ENCODE peak calls at places on chromosomes 16 and 17, in ten cellular contexts. P is dorsolateral prefrontal cortex; C is CD8-positive, alpha-beta T cell; M is A673; Z is upper lobe of right lung; X is ovary; R is transverse colon; H is CD4-positive, CD25-positive, alpha-beta regulatory T cell; T is tibial nerve; G is cardiac muscle cell. V is an unnamed sample.

GRCh38 chr17:46063239-46063638 is 64.2 kb downstream of the STH start:
- DNase-seq in P (no peak), C (no peak), M (peak), Z (no peak), X (no peak), R (no peak), H (no peak), T (no peak), G (no peak), V (no peak)

GRCh38 chr16:7515543-7515942 is 182.9 kb downstream of the RBFOX1 start:
- DNase-seq in P (no peak), C (no peak), M (no peak), Z (no peak), X (no peak), R (no peak), H (no peak), T (no peak), G (no peak), V (no peak)

GRCh38 chr17:33052856-33053255 is 61.2 kb downstream of the SPACA3 start:
- DNase-seq in P (no peak), C (no peak), M (no peak), Z (no peak), X (no peak), R (no peak), H (no peak), T (no peak), G (no peak), V (no peak)

GRCh38 chr17:28552201-28552999 is at the start of gene UNC119:
- DNase-seq in P (peak), C (peak), M (peak), Z (peak), X (peak), R (peak), H (peak), T (peak), G (peak), V (peak)

GRCh38 chr17:40443196-40443987 is at the start of gene IGFBP4:
- DNase-seq in P (peak), C (peak), M (peak), Z (peak), X (peak), R (peak), H (peak), T (peak), G (peak), V (peak)

GRCh38 chr17:9644910-9645751 is at the start of gene USP43:
- DNase-seq in P (peak), C (no peak), M (peak), Z (peak), X (no peak), R (peak), H (no peak), T (no peak), G (peak), V (peak)

GRCh38 chr16:11538880-11539279 is 47.8 kb downstream of the LITAF start:
- DNase-seq in P (no peak), C (no peak), M (no peak), Z (no peak), X (no peak), R (no peak), H (no peak), T (no peak), G (no peak), V (no peak)

GRCh38 chr16:6193718-6194117 is 1096.1 kb upstream of the EEF2KMT start:
- DNase-seq in P (no peak), C (no peak), M (peak), Z (no peak), X (no peak), R (no peak), H (no peak), T (no peak), G (peak), V (no peak)

GRCh38 chr17:67440311-67441051 is 63.4 kb downstream of the PITPNC1 start:
- DNase-seq in P (no peak), C (no peak), M (no peak), Z (no peak), X (no peak), R (no peak), H (no peak), T (no peak), G (no peak), V (no peak)

GRCh38 chr17:1509255-1509943 is 7.0 kb downstream of the INPP5K start:
- DNase-seq in P (no peak), C (no peak), M (no peak), Z (no peak), X (no peak), R (peak), H (no peak), T (no peak), G (no peak), V (no peak)

GRCh38 chr17:34730816-34731215 is 151.4 kb downstream of the TMEM132E start:
- DNase-seq in P (no peak), C (no peak), M (no peak), Z (no peak), X (no peak), R (no peak), H (no peak), T (no peak), G (no peak), V (no peak)

GRCh38 chr17:65588194-65588808 is 26.9 kb upstream of the AXIN2 start:
- DNase-seq in P (no peak), C (no peak), M (no peak), Z (peak), X (no peak), R (peak), H (no peak), T (no peak), G (no peak), V (no peak)

GRCh38 chr17:77257169-77257568 is 116.4 kb downstream of the SEC14L1 start:
- DNase-seq in P (no peak), C (no peak), M (no peak), Z (no peak), X (no peak), R (no peak), H (no peak), T (no peak), G (no peak), V (no peak)

GRCh38 chr17:45770632-45771472 is 13.3 kb upstream of the CRHR1 start:
- DNase-seq in P (no peak), C (no peak), M (no peak), Z (no peak), X (no peak), R (no peak), H (no peak), T (no peak), G (no peak), V (no peak)

GRCh38 chr17:4195306-4195705 is 52.3 kb downstream of the CYB5D2 start:
- DNase-seq in P (no peak), C (no peak), M (no peak), Z (no peak), X (no peak), R (no peak), H (no peak), T (no peak), G (no peak), V (no peak)

GRCh38 chr16:30644334-30644830 is 6.4 kb upstream of the PRR14 start:
- DNase-seq in P (no peak), C (no peak), M (no peak), Z (no peak), X (no peak), R (no peak), H (no peak), T (no peak), G (no peak), V (no peak)

GRCh38 chr17:38440614-38441397 is 12.5 kb downstream of the ARHGAP23 start:
- DNase-seq in P (no peak), C (no peak), M (no peak), Z (no peak), X (no peak), R (no peak), H (no peak), T (no peak), G (peak), V (no peak)

GRCh38 chr16:57647136-57647875 is 18.9 kb downstream of the ADGRG1 start:
- DNase-seq in P (no peak), C (no peak), M (no peak), Z (no peak), X (no peak), R (no peak), H (no peak), T (no peak), G (no peak), V (no peak)

GRCh38 chr16:87464691-87465300 is 28.0 kb downstream of the ZCCHC14 start:
- DNase-seq in P (no peak), C (no peak), M (no peak), Z (peak), X (peak), R (peak), H (no peak), T (peak), G (peak), V (no peak)
- H3K4me3 ChIP-seq in P (no peak), C (no peak), M (no peak), Z (peak), X (peak), R (no peak), H (peak), T (peak), G (no peak), V (no peak)

DNA sequence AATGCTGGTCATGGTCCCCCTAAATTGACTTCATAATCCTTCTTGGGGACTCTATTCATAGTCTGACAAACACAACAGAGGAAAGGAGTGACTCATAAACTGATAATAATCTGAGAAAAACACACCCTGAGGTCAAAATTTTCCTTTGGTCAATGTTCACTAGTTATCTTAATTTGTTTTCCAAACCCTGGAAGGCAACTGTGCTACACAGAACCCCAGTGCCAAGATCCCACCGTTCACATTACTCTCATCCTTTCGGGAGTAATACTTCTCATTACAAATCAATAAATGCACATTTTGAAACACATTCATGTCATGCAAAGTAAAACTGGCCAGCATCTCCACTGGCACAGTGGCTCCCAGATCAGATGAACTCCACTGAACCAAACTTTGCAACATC is 23.2 kb downstream of the COIL start:
- DNase-seq in P (no peak), C (no peak), M (no peak), Z (no peak), X (no peak), R (no peak), H (no peak), T (no peak), G (no peak), V (no peak)
- H3K27ac ChIP-seq in P (no peak), C (no peak), M (no peak), Z (no peak), X (no peak), R (no peak), H (no peak), T (no peak), G (no peak), V (no peak)

GRCh38 chr16:3863587-3863986 is 16.9 kb downstream of the CREBBP start:
- DNase-seq in P (no peak), C (no peak), M (no peak), Z (no peak), X (no peak), R (no peak), H (no peak), T (no peak), G (no peak), V (no peak)

GRCh38 chr16:3861808-3862451 is 18.6 kb downstream of the CREBBP start:
- DNase-seq in P (no peak), C (no peak), M (peak), Z (no peak), X (no peak), R (no peak), H (no peak), T (no peak), G (peak), V (no peak)

GRCh38 chr16:3864562-3864961 is 16.0 kb downstream of the CREBBP start:
- DNase-seq in P (no peak), C (no peak), M (no peak), Z (no peak), X (no peak), R (no peak), H (no peak), T (no peak), G (no peak), V (no peak)

GRCh38 chr16:3866703-3867431 is 13.6 kb downstream of the CREBBP start:
- DNase-seq in P (no peak), C (no peak), M (no peak), Z (no peak), X (no peak), R (no peak), H (no peak), T (no peak), G (no peak), V (no peak)

DNA sequence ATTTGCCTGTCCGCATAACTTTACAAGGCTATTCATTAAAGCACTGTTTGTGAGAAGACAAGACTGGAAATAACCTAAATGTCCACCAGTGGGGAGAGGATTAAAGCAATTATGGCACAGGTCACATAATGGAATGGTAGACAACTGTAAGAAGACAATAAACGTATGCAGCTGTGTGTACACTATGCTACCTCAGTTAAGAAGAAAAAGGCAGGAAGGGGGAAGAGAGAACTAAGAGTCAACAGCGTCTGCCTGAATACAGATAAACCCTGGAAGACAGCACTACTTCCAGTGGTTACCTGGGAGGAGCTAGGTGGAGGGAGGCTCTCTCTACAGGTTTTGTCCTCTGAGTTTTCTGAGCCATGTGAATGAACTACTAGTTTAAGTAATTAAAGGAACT is 15.3 kb downstream of the CREBBP start:
- DNase-seq in P (no peak), C (no peak), M (no peak), Z (no peak), X (no peak), R (no peak), H (no peak), T (no peak), G (no peak), V (no peak)
- H3K4me3 ChIP-seq in P (no peak), C (no peak), M (no peak), Z (no peak), X (no peak), R (no peak), H (peak), T (no peak), G (no peak), V (no peak)

GRCh38 chr16:16009396-16009795 is 60.0 kb downstream of the ABCC1 start:
- DNase-seq in P (no peak), C (no peak), M (no peak), Z (no peak), X (no peak), R (no peak), H (no peak), T (no peak), G (no peak), V (no peak)
- H3K27ac ChIP-seq in P (no peak), C (no peak), M (no peak), Z (no peak), X (no peak), R (no peak), H (no peak), T (no peak), G (no peak), V (no peak)

DNA sequence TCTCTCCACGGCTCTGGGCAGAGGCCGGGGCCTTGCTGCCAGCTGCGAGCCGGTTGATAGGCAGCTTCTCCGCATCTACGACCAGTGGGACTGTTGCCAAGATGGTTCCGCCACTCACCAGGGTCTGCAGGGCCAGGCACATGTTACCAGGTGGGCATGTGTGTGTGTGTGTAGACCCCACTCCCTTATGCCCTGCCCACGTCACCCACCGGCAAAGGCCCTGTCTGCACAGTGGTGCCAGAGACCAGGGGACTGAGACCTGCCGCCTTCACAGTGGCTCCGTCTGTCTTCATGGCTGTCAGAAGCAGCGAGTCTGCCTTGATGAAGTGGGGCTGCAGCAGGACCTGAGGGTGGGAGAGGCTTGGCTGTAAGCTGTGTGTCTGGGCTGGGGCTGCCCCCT is 17.7 kb downstream of the SREBF1 start:
- DNase-seq in P (no peak), C (no peak), M (no peak), Z (no peak), X (no peak), R (no peak), H (no peak), T (no peak), G (no peak), V (no peak)
- H3K4me3 ChIP-seq in P (no peak), C (no peak), M (no peak), Z (no peak), X (no peak), R (no peak), H (no peak), T (no peak), G (no peak), V (no peak)

GRCh38 chr17:17303010-17303846 is at the start of gene NT5M:
- DNase-seq in P (peak), C (peak), M (peak), Z (peak), X (peak), R (peak), H (peak), T (peak), G (peak), V (peak)
- H3K27ac ChIP-seq in P (peak), C (peak), M (peak), Z (peak), X (peak), R (peak), H (peak), T (peak), G (no peak), V (peak)

DNA sequence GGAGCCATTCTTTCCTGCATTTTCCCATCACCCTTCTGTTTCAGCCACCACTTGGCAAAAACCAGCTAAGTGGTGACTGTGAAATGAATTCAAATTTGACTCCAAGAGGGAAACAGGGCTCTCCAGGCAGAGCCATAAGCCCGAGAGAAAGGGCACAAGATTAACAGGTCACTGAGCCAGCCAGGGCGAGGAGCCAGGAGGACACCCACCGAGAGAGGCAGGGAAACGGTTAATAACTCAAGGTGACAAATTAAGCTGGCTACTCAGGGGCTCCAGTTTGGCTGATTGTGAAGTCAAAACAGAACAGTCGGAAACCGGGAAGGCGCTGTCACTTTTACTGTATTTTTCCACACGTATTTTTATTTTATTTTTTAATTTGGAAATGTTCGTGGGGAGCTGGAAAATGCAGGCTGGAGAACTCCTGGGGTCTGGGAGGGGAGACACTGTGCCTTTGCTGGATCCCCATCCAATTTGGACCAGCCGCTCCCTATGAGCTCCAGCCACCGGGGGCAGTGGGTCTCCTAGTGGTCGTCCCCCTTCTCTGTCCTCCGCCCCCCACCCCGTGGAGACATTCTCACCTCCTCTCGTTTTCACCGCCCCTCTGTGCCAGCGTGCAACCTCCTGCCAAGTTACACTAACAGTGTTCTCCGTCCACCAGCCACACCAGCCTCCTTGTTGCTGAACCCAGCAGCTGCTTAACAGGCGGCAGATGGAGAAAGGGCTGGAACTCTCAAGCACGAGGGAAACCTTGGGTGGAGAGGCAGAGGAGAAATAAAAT is 67.6 kb upstream of the SOX9 start:
- DNase-seq in P (no peak), C (no peak), M (no peak), Z (no peak), X (no peak), R (no peak), H (no peak), T (no peak), G (no peak), V (no peak)
- H3K4me3 ChIP-seq in P (peak), C (no peak), M (no peak), Z (no peak), X (no peak), R (no peak), H (no peak), T (no peak), G (no peak), V (no peak)

GRCh38 chr17:52064791-52065211 is 93.7 kb downstream of the CA10 start:
- DNase-seq in P (no peak), C (no peak), M (no peak), Z (no peak), X (no peak), R (no peak), H (no peak), T (no peak), G (no peak), V (no peak)
- H3K27ac ChIP-seq in P (no peak), C (no peak), M (no peak), Z (no peak), X (no peak), R (no peak), H (no peak), T (no peak), G (no peak), V (no peak)

GRCh38 chr17:27276653-27277156 is 17.2 kb upstream of the WSB1 start:
- DNase-seq in P (no peak), C (no peak), M (peak), Z (no peak), X (no peak), R (no peak), H (no peak), T (no peak), G (peak), V (no peak)
- H3K4me3 ChIP-seq in P (no peak), C (no peak), M (no peak), Z (no peak), X (no peak), R (no peak), H (no peak), T (no peak), G (no peak), V (no peak)

DNA sequence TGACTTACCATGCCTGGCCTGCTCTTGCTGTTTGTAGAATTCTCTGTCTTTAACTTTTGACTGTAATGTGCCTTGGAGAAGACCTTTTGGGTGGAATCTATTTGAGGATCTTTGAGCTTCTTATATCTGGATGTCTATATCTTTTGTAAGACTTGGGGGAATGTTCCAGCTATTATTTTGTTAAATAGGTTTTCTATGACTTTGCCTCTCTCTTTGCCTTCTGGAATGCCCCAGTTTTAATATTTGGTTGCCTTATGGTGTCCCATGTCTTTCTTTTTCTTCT is 10.3 kb upstream of the PHB1 start:
- DNase-seq in P (no peak), C (no peak), M (no peak), Z (no peak), X (no peak), R (no peak), H (no peak), T (no peak), G (no peak), V (no peak)
- H3K27ac ChIP-seq in P (no peak), C (no peak), M (no peak), Z (no peak), X (no peak), R (no peak), H (no peak), T (no peak), G (no peak), V (no peak)

V was measured in CD4-positive, alpha-beta memory T cell.